ENCODE peak calls at places on chromosomes 3 and 15, in five cellular contexts. I is A549, Y is stomach, V is sigmoid colon, X is ovary. G is an unnamed sample.

GRCh38 chr3:12478326-12478725 is 6.0 kb upstream of the TSEN2 start:
- DNase-seq in Y (no peak), I (no peak), X (no peak), V (no peak), G (no peak)

GRCh38 chr15:27175479-27176153 is 204.6 kb downstream of the GABRG3 start:
- DNase-seq in Y (no peak), V (no peak), X (no peak), I (no peak), G (no peak)

GRCh38 chr15:83396071-83396470 is 51.1 kb upstream of the SH3GL3 start:
- DNase-seq in X (peak; percentile 34), I (no peak), Y (no peak), V (no peak), G (no peak)

GRCh38 chr3:156307704-156308103 is 187.3 kb downstream of the KCNAB1 start:
- DNase-seq in Y (peak; percentile 88), X (peak; percentile 75), V (peak; percentile 81), I (no peak), G (no peak)

GRCh38 chr3:149581681-149582349 is 76.0 kb downstream of the WWTR1 start:
- DNase-seq in Y (no peak), V (no peak), I (peak; percentile 86), X (no peak), G (no peak)

GRCh38 chr3:132569580-132569979 is 27.5 kb upstream of the ACKR4 start:
- DNase-seq in Y (no peak), I (no peak), V (no peak), X (no peak), G (no peak)

GRCh38 chr3:17412950-17413530 is 329.4 kb downstream of the TBC1D5 start:
- DNase-seq in Y (no peak), V (no peak), X (no peak), I (peak; percentile 74), G (no peak)

GRCh38 chr3:149247025-149247710 is 25.5 kb upstream of the CP start:
- DNase-seq in X (no peak), Y (no peak), V (no peak), I (peak; percentile 36), G (no peak)

GRCh38 chr15:98164573-98164972 is 204.1 kb downstream of the ARRDC4 start:
- DNase-seq in X (no peak), V (no peak), Y (no peak), I (no peak), G (no peak)

GRCh38 chr3:74643636-74644035 is 29.2 kb upstream of the CNTN3 start:
- DNase-seq in Y (peak; percentile 70), V (peak; percentile 69), I (no peak), X (peak; percentile 80), G (no peak)

GRCh38 chr15:85414037-85414436 is 33.6 kb downstream of the AKAP13 start:
- DNase-seq in I (no peak), V (no peak), X (no peak), Y (no peak), G (no peak)

GRCh38 chr15:48718646-48719045 is 73.1 kb upstream of the FBN1 start:
- DNase-seq in I (no peak), V (no peak), Y (no peak), X (no peak), G (no peak)

GRCh38 chr3:63818282-63819150 is 583 bp upstream of the C3orf49 start:
- DNase-seq in X (peak; percentile 52), I (peak; percentile 33), V (peak; percentile 72), Y (peak; percentile 70), G (peak; percentile 58)

GRCh38 chr3:76372497-76372896 is 587.1 kb upstream of the ZNF717 start:
- DNase-seq in I (no peak), Y (no peak), X (no peak), V (no peak), G (no peak)

GRCh38 chr3:76365284-76365683 is 579.9 kb upstream of the ZNF717 start:
- DNase-seq in V (no peak), X (no peak), I (no peak), Y (no peak), G (no peak)

GRCh38 chr3:76370749-76371148 is 585.4 kb upstream of the ZNF717 start:
- DNase-seq in V (no peak), I (no peak), X (no peak), Y (no peak), G (no peak)

GRCh38 chr3:76367281-76367680 is 581.9 kb upstream of the ZNF717 start:
- DNase-seq in X (no peak), I (no peak), Y (no peak), V (no peak), G (no peak)

GRCh38 chr3:76369170-76369569 is 583.8 kb upstream of the ZNF717 start:
- DNase-seq in Y (no peak), X (no peak), I (no peak), V (no peak), G (no peak)
- TF ChIP-seq CTCF in Y (no peak), X (no peak), I (no peak), V (no peak), G (no peak)

GRCh38 chr3:138684411-138684810 is 75.8 kb downstream of the FAIM start:
- DNase-seq in X (no peak), V (no peak), I (no peak), Y (no peak), G (no peak)

GRCh38 chr3:138687236-138687635 is 78.7 kb downstream of the FAIM start:
- DNase-seq in Y (no peak), I (no peak), X (no peak), V (no peak), G (no peak)

GRCh38 chr3:138690036-138690435 is 81.5 kb downstream of the FAIM start:
- DNase-seq in Y (no peak), I (no peak), X (no peak), V (no peak), G (no peak)

GRCh38 chr3:138688871-138689299 is 80.3 kb downstream of the FAIM start:
- DNase-seq in Y (no peak), I (peak; percentile 39), X (no peak), V (no peak), G (no peak)

DNA sequence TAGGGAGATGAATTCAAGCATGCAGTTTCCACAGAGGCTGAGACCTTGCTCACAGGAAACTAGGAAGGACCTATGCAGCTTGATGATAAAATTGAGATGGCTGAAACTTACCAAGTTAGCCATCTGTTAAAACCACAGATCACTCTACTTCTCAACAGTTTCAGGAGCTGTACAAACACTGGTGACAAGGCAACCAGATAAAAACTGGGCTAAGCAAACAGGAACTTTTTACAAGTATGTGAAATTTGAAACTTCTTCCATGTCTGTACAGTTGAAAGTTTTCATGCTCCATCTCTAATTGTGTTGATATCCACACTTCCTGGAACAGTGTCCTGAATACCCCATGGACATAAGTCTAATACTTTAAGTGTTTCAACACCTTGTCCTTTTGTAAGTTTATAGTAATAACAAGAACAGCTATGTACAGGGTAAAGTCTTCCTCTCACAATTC is 78.2 kb downstream of the FAIM start:
- DNase-seq in Y (no peak), X (no peak), I (peak; percentile 52), V (no peak), G (no peak)
- TF ChIP-seq EP300 in Y (no peak), X (no peak), I (no peak), V (no peak), G (no peak)

GRCh38 chr3:31448035-31448881 is 84.5 kb upstream of the STT3B start:
- DNase-seq in V (no peak), X (no peak), Y (peak; percentile 50), I (peak; percentile 38), G (peak; percentile 48)
- TF ChIP-seq CTCF in V (no peak), X (no peak), Y (no peak), I (peak; percentile 31), G (peak; percentile 55)

GRCh38 chr15:62512906-62513305 is 347.8 kb upstream of the C2CD4B start:
- DNase-seq in V (no peak), I (no peak), Y (no peak), X (no peak), G (no peak)
- TF ChIP-seq EP300 in V (no peak), I (no peak), Y (no peak), X (no peak), G (no peak)